ENCODE peak calls at places on chromosomes 16 and 17, in nine cellular contexts. One of them, this sample, is unnamed.

GRCh38 chr16:83835972-83836566 is 28.3 kb downstream of the HSBP1 start:
- DNase-seq in lung: no peak
- DNase-seq in lower leg skin: no peak
- DNase-seq in thoracic aorta: no peak
- DNase-seq in stimulated activated naive CD4-positive, alpha-beta T cell: no peak
- DNase-seq in left ventricle myocardium inferior: no peak
- DNase-seq in iPS DF 19.7: no peak
- DNase-seq in HL-60: no peak
- DNase-seq in activated CD8-positive, alpha-beta memory T cell treated with anti-CD3 and anti-CD28 coated beads for 1 hour: no peak
- DNase-seq in this sample: no peak

GRCh38 chr17:75843577-75844529 is at the start of gene UNC13D:
- DNase-seq in left ventricle myocardium inferior: no peak
- DNase-seq in iPS DF 19.7: no peak
- DNase-seq in activated CD8-positive, alpha-beta memory T cell treated with anti-CD3 and anti-CD28 coated beads for 1 hour: peak
- DNase-seq in lung: peak
- DNase-seq in thoracic aorta: no peak
- DNase-seq in stimulated activated naive CD4-positive, alpha-beta T cell: peak
- DNase-seq in HL-60: peak
- DNase-seq in lower leg skin: no peak
- DNase-seq in this sample: peak

GRCh38 chr17:44747566-44747965 is 11.2 kb upstream of the ADAM11 start:
- DNase-seq in HL-60: no peak
- DNase-seq in activated CD8-positive, alpha-beta memory T cell treated with anti-CD3 and anti-CD28 coated beads for 1 hour: no peak
- DNase-seq in lung: no peak
- DNase-seq in stimulated activated naive CD4-positive, alpha-beta T cell: no peak
- DNase-seq in iPS DF 19.7: no peak
- DNase-seq in left ventricle myocardium inferior: no peak
- DNase-seq in thoracic aorta: no peak
- DNase-seq in lower leg skin: no peak
- DNase-seq in this sample: no peak

GRCh38 chr17:29620779-29621500 is 1.8 kb downstream of the CORO6 start:
- DNase-seq in thoracic aorta: no peak
- DNase-seq in lung: no peak
- DNase-seq in HL-60: no peak
- DNase-seq in stimulated activated naive CD4-positive, alpha-beta T cell: no peak
- DNase-seq in activated CD8-positive, alpha-beta memory T cell treated with anti-CD3 and anti-CD28 coated beads for 1 hour: no peak
- DNase-seq in iPS DF 19.7: no peak
- DNase-seq in left ventricle myocardium inferior: no peak
- DNase-seq in lower leg skin: no peak
- DNase-seq in this sample: no peak

GRCh38 chr17:76562734-76563148 is 22.9 kb downstream of the PRCD start:
- DNase-seq in left ventricle myocardium inferior: no peak
- DNase-seq in lung: no peak
- DNase-seq in iPS DF 19.7: no peak
- DNase-seq in HL-60: no peak
- DNase-seq in lower leg skin: no peak
- DNase-seq in activated CD8-positive, alpha-beta memory T cell treated with anti-CD3 and anti-CD28 coated beads for 1 hour: no peak
- DNase-seq in thoracic aorta: no peak
- DNase-seq in stimulated activated naive CD4-positive, alpha-beta T cell: no peak
- DNase-seq in this sample: no peak

GRCh38 chr17:9001539-9001938 is 19.8 kb upstream of the NTN1 start:
- DNase-seq in lower leg skin: no peak
- DNase-seq in iPS DF 19.7: no peak
- DNase-seq in left ventricle myocardium inferior: no peak
- DNase-seq in lung: no peak
- DNase-seq in activated CD8-positive, alpha-beta memory T cell treated with anti-CD3 and anti-CD28 coated beads for 1 hour: no peak
- DNase-seq in HL-60: no peak
- DNase-seq in stimulated activated naive CD4-positive, alpha-beta T cell: no peak
- DNase-seq in thoracic aorta: no peak
- DNase-seq in this sample: no peak

GRCh38 chr17:69335018-69335417 is 8.1 kb upstream of the ABCA5 start:
- DNase-seq in activated CD8-positive, alpha-beta memory T cell treated with anti-CD3 and anti-CD28 coated beads for 1 hour: no peak
- DNase-seq in HL-60: no peak
- DNase-seq in lower leg skin: no peak
- DNase-seq in thoracic aorta: no peak
- DNase-seq in stimulated activated naive CD4-positive, alpha-beta T cell: no peak
- DNase-seq in iPS DF 19.7: no peak
- DNase-seq in lung: no peak
- DNase-seq in left ventricle myocardium inferior: no peak
- DNase-seq in this sample: no peak

GRCh38 chr16:9384141-9384540 is 292.7 kb downstream of the HAPSTR1 start:
- DNase-seq in thoracic aorta: no peak
- DNase-seq in lower leg skin: no peak
- DNase-seq in stimulated activated naive CD4-positive, alpha-beta T cell: no peak
- DNase-seq in left ventricle myocardium inferior: no peak
- DNase-seq in HL-60: no peak
- DNase-seq in lung: no peak
- DNase-seq in activated CD8-positive, alpha-beta memory T cell treated with anti-CD3 and anti-CD28 coated beads for 1 hour: no peak
- DNase-seq in iPS DF 19.7: no peak
- DNase-seq in this sample: no peak

GRCh38 chr17:81373536-81374160 is 21.6 kb upstream of the BAHCC1 start:
- DNase-seq in HL-60: no peak
- DNase-seq in lung: no peak
- DNase-seq in iPS DF 19.7: no peak
- DNase-seq in thoracic aorta: no peak
- DNase-seq in lower leg skin: no peak
- DNase-seq in left ventricle myocardium inferior: no peak
- DNase-seq in stimulated activated naive CD4-positive, alpha-beta T cell: no peak
- DNase-seq in activated CD8-positive, alpha-beta memory T cell treated with anti-CD3 and anti-CD28 coated beads for 1 hour: no peak
- DNase-seq in this sample: no peak

GRCh38 chr17:68184816-68185436 is 62.9 kb upstream of the AMZ2 start:
- DNase-seq in thoracic aorta: no peak
- DNase-seq in activated CD8-positive, alpha-beta memory T cell treated with anti-CD3 and anti-CD28 coated beads for 1 hour: no peak
- DNase-seq in lower leg skin: peak
- DNase-seq in lung: no peak
- DNase-seq in HL-60: no peak
- DNase-seq in left ventricle myocardium inferior: no peak
- DNase-seq in stimulated activated naive CD4-positive, alpha-beta T cell: peak
- DNase-seq in iPS DF 19.7: no peak
- DNase-seq in this sample: peak

GRCh38 chr16:57592591-57593003 is 35.8 kb upstream of the ADGRG1 start:
- DNase-seq in stimulated activated naive CD4-positive, alpha-beta T cell: peak
- DNase-seq in lower leg skin: no peak
- DNase-seq in HL-60: peak
- DNase-seq in activated CD8-positive, alpha-beta memory T cell treated with anti-CD3 and anti-CD28 coated beads for 1 hour: peak
- DNase-seq in lung: no peak
- DNase-seq in left ventricle myocardium inferior: no peak
- DNase-seq in iPS DF 19.7: no peak
- DNase-seq in thoracic aorta: no peak
- DNase-seq in this sample: peak

GRCh38 chr16:28139530-28139929 is 72.2 kb downstream of the XPO6 start:
- DNase-seq in HL-60: no peak
- DNase-seq in lung: no peak
- DNase-seq in activated CD8-positive, alpha-beta memory T cell treated with anti-CD3 and anti-CD28 coated beads for 1 hour: no peak
- DNase-seq in thoracic aorta: no peak
- DNase-seq in stimulated activated naive CD4-positive, alpha-beta T cell: no peak
- DNase-seq in left ventricle myocardium inferior: no peak
- DNase-seq in lower leg skin: no peak
- DNase-seq in iPS DF 19.7: no peak
- DNase-seq in this sample: no peak

GRCh38 chr16:47460755-47461597 is at the start of the genes ITFG1 and PHKB:
- DNase-seq in left ventricle myocardium inferior: peak
- DNase-seq in HL-60: peak
- DNase-seq in lung: peak
- DNase-seq in stimulated activated naive CD4-positive, alpha-beta T cell: peak
- DNase-seq in thoracic aorta: peak
- DNase-seq in lower leg skin: peak
- DNase-seq in iPS DF 19.7: peak
- DNase-seq in activated CD8-positive, alpha-beta memory T cell treated with anti-CD3 and anti-CD28 coated beads for 1 hour: peak
- DNase-seq in this sample: peak

This sample was measured in T-cell.